ENCODE peak calls at places on chromosomes 3 and 15, in nine cellular contexts. C, T, O, M, X, P, Q, G and S are unnamed samples. For H3K9me3 and H3K4me1, the result is how much of the 10 kb centered on the place peaks cover.

GRCh38 chr3:10480871-10481378 is 24.5 kb downstream of the ATP2B2 start:
- DNase-seq in C (no peak), T (no peak), O (no peak), M (no peak), X (no peak), P (no peak), Q (no peak), G (no peak), S (no peak)

GRCh38 chr15:37824717-37825382 is 109.6 kb upstream of the TMCO5A start:
- DNase-seq in C (no peak), T (no peak), O (no peak), M (no peak), X (no peak), P (peak), Q (no peak), G (no peak), S (no peak)

GRCh38 chr3:43062556-43063040 is 43.3 kb downstream of the POMGNT2 start:
- DNase-seq in C (no peak), T (peak), O (no peak), M (no peak), X (no peak), P (no peak), Q (no peak), G (no peak), S (no peak)

GRCh38 chr3:29764603-29765254 is 483.9 kb downstream of the RBMS3 start:
- DNase-seq in C (no peak), T (no peak), O (no peak), M (no peak), X (no peak), P (peak), Q (no peak), G (no peak), S (no peak)

GRCh38 chr3:71589132-71589531 is 5.6 kb upstream of the FOXP1 start:
- DNase-seq in C (no peak), T (no peak), O (no peak), M (no peak), X (no peak), P (no peak), Q (no peak), G (no peak), S (no peak)

GRCh38 chr15:38254065-38254883 is 1.6 kb downstream of the SPRED1 start:
- DNase-seq in C (no peak), T (no peak), O (no peak), M (no peak), X (peak), P (peak), Q (no peak), G (peak), S (peak)

GRCh38 chr3:12984023-12984823 is 89.0 kb downstream of the IQSEC1 start:
- DNase-seq in C (peak), T (no peak), O (peak), M (peak), X (peak), P (peak), Q (no peak), G (peak), S (peak)

GRCh38 chr3:43194490-43195115 is 88.7 kb upstream of the POMGNT2 start:
- DNase-seq in C (no peak), T (no peak), O (no peak), M (no peak), X (no peak), P (no peak), Q (no peak), G (no peak), S (no peak)

GRCh38 chr3:167453815-167454214 is 20.0 kb downstream of the SERPINI2 start:
- DNase-seq in C (no peak), T (no peak), O (no peak), M (no peak), X (no peak), P (no peak), Q (no peak), G (no peak), S (no peak)

GRCh38 chr3:65144791-65145355 is 457.1 kb upstream of the ADAMTS9 start:
- DNase-seq in C (no peak), T (no peak), O (no peak), M (no peak), X (no peak), P (no peak), Q (no peak), G (no peak), S (no peak)

DNA sequence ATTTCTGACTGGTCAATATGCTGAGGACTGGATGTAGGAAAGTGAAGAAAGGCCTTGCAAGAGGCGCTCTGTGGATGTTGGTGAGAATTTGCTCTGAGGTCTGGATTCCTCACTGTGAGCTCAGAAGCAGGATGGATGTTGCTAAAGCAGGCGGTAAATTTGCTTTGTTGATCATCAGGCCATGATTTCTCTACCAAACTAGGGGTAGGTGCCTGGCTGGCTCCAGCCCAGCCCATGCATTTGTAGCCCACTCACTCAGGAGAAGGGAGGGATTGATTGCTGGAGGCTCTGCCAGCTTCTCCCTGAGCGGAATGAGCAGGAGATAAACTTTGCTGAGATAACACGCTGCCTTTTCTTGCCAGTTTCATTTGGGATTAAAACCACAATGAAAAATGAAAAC is 44.3 kb upstream of the NTRK3 start:
- DNase-seq in C (no peak), T (no peak), O (no peak), M (no peak), X (no peak), P (no peak), Q (no peak), G (no peak), S (no peak)
- H3K9me3 ChIP-seq in C (under half), T (under half), O (under half), M (under half), X (under half), P (under half), Q (under half), G (under half), S (under half)

DNA sequence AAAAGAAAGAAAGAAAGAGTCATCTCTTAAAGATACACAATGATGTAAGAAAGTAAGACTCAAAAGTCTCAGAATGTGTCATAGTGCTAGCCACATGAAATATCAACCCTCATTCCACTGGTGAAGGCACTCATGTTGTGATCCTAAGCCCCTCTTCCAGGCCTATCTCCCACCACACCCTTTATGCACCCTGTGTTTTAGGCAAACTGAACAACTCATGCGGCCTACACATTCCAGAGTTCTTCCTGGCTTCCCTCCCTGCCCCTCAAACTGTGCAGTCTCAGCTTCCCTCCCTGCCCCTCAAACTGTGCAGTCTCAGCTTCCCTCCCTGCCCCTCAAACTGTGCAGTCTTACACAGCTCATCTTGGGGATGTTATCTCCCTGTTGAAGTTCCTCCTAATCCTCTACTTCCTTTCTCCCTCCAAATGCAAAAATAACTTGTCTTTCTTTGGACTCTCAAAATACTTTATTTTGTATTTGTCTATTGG is 69.0 kb upstream of the FNDC3B start:
- DNase-seq in C (no peak), T (no peak), O (no peak), M (no peak), X (no peak), P (no peak), Q (no peak), G (no peak), S (no peak)
- H3K4me1 ChIP-seq in C (under half), T (under half), O (under half), M (under half), X (under half), P (under half), Q (under half), G (under half), S (under half)

GRCh38 chr15:65355983-65356353 is 21.8 kb downstream of the IGDCC3 start:
- DNase-seq in C (no peak), T (no peak), O (no peak), M (no peak), X (no peak), P (no peak), Q (no peak), G (no peak), S (no peak)
- H3K4me3 ChIP-seq in C (peak), T (peak), O (peak), M (peak), X (peak), P (peak), Q (peak), G (peak), S (peak)

GRCh38 chr3:8817486-8817885 is 48.1 kb upstream of the OXTR start:
- DNase-seq in C (no peak), T (no peak), O (no peak), M (no peak), X (no peak), P (no peak), Q (no peak), G (no peak), S (no peak)
- H3K9me3 ChIP-seq in C (under half), T (under half), O (under half), M (half or more), X (under half), P (under half), Q (under half), G (under half), S (under half)

GRCh38 chr15:67549736-67550135 is 7.2 kb downstream of the MAP2K5 start:
- DNase-seq in C (no peak), T (no peak), O (no peak), M (no peak), X (no peak), P (no peak), Q (no peak), G (no peak), S (no peak)
- H3K4me1 ChIP-seq in C (under half), T (under half), O (under half), M (under half), X (under half), P (under half), Q (under half), G (under half), S (under half)

GRCh38 chr3:50276762-50277101 is 2.2 kb upstream of the LSMEM2 start:
- DNase-seq in C (no peak), T (no peak), O (no peak), M (no peak), X (no peak), P (no peak), Q (no peak), G (no peak), S (no peak)

GRCh38 chr3:50274371-50275104 is 4.3 kb upstream of the LSMEM2 start:
- DNase-seq in C (peak), T (no peak), O (no peak), M (peak), X (peak), P (peak), Q (peak), G (peak), S (no peak)

GRCh38 chr3:50275160-50275995 is 3.5 kb upstream of the LSMEM2 start:
- DNase-seq in C (no peak), T (no peak), O (no peak), M (no peak), X (no peak), P (no peak), Q (no peak), G (peak), S (no peak)

GRCh38 chr3:50278106-50278867 is 600 bp upstream of the LSMEM2 start:
- DNase-seq in C (no peak), T (no peak), O (no peak), M (no peak), X (no peak), P (no peak), Q (no peak), G (no peak), S (no peak)

DNA sequence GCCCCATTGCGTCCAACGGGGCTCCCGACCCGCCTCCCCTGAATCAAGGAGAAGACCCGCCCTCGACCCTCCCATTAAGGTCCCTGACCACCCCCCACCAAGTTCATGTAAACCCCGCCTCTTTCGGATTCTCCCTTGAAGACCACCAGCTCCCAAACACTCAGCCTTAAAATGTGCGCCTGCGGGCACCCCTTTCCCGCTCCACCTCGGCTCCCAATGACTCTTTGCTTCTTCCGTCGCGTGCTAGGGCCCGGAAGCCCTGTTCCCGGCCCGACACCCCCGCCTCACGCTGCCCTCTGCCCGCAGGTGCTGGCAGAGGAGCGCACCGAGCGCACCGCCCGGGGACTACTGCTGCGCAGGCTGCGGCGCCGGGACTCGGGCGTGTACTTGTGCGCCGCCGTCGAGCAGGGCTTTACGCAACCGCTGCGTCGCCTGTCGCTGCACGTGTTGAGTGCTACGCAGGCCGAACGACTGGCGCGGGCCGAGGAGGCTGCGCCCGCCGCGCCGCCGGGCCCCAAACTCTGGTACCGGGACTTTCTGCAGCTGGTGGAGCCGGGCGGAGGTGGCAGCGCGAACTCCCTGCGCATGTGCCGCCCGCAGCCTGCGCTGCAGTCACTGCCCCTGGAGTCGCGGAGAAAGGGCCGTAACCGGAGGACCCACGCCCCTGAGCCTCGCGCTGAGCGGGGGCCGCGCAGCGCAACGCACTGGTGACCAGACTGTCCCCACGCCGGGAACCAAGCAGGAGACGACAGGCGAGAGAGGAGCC is 2.7 kb upstream of the LSMEM2 start:
- DNase-seq in C (no peak), T (no peak), O (no peak), M (no peak), X (no peak), P (no peak), Q (no peak), G (no peak), S (no peak)
- H3K4me3 ChIP-seq in C (no peak), T (no peak), O (no peak), M (no peak), X (no peak), P (no peak), Q (no peak), G (no peak), S (no peak)

DNA sequence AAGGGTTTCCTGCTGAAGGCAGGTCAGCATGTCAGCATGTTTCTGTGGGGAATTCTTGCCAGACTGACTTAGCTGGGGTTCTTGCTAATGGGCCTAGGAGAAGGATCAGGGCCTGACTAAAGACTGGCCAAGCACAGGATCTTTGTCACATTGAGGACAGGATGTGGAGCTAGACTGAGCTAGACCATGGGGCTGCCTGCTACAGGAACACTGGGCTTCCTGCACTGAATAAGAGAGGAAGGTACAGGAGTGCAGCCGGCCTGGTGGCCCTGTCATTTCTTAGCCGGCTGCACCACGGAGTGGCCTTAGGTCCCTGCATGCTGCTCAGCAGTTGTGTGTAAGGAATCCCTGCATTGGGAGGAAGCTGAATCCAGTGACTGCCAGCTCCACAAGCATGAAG is 68.2 kb downstream of the GABRG3 start:
- DNase-seq in C (no peak), T (peak), O (no peak), M (no peak), X (no peak), P (no peak), Q (no peak), G (no peak), S (no peak)
- H3K9me3 ChIP-seq in C (under half), T (under half), O (under half), M (under half), X (under half), P (under half), Q (under half), G (under half), S (under half)

GRCh38 chr3:58175098-58175428 is 35.7 kb downstream of the DNASE1L3 start:
- DNase-seq in C (no peak), T (no peak), O (no peak), M (no peak), X (no peak), P (no peak), Q (no peak), G (no peak), S (no peak)

GRCh38 chr3:58175429-58176184 is 35.2 kb downstream of the DNASE1L3 start:
- DNase-seq in C (no peak), T (no peak), O (no peak), M (no peak), X (no peak), P (peak), Q (no peak), G (peak), S (no peak)

GRCh38 chr3:58173029-58173669 is 37.6 kb downstream of the DNASE1L3 start:
- DNase-seq in C (no peak), T (no peak), O (no peak), M (no peak), X (no peak), P (no peak), Q (no peak), G (no peak), S (no peak)

GRCh38 chr3:58176185-58176530 is 34.6 kb downstream of the DNASE1L3 start:
- DNase-seq in C (no peak), T (no peak), O (no peak), M (no peak), X (no peak), P (no peak), Q (no peak), G (no peak), S (no peak)

DNA sequence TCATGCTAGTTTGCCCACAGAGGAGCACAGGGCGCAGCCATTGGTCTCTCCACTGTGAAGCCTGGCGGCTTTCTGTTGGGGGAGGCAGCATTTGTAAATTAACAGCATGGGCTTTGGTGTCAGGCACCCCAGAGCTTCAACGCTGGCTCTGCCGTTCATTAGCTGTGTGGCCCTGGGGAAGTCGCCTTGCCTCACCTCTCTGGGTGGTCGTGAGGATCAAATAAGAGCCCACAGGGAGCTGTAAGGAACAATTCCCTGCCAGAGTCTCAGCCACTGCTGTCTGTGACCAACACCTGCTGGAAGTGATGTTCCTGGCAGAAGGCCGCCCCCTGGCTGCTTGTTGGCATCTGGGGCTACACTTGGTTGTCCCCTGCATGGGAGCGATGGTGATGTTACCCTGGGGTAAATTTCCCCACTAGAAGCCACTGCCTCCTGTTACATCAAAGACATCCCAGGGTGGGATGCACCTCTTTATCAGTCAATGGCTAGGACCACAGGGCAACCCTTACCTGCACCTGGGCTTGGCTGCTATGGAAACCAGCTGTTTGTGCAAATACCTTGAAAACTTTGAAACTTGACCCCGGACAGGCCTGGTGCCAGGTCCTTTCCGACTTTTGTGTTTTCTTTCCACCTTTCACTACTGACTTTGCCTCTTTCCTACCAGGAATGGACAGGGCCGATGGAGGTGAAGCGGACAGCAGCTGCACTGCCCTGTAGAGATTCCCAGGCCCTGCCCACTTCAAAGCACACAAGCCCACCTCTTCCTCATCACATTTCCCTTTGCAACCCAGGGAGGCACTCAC is 36.9 kb downstream of the DNASE1L3 start:
- DNase-seq in C (no peak), T (no peak), O (no peak), M (peak), X (no peak), P (peak), Q (no peak), G (peak), S (peak)
- H3K4me1 ChIP-seq in C (under half), T (under half), O (under half), M (half or more), X (under half), P (half or more), Q (under half), G (under half), S (under half)

GRCh38 chr3:171584100-171584499 is 123.9 kb upstream of the TNIK start:
- DNase-seq in C (no peak), T (no peak), O (no peak), M (no peak), X (no peak), P (no peak), Q (no peak), G (no peak), S (no peak)
- H3K4me3 ChIP-seq in C (no peak), T (no peak), O (no peak), M (no peak), X (no peak), P (no peak), Q (no peak), G (no peak), S (no peak)